ENCODE peak calls at places on chromosomes 3 and 15, in six cellular contexts. U is ovary, G is adrenal gland, Q is HCT116, I is esophagus squamous epithelium, D is IMR-90. N is an unnamed sample.

GRCh38 chr3:67719333-67719732 is 64.9 kb upstream of the SUCLG2 start:
- DNase-seq in U (no peak), G (no peak), Q (no peak), I (no peak), D (peak; percentile 51), N (no peak)

GRCh38 chr3:132554437-132554836 is 42.6 kb upstream of the ACKR4 start:
- DNase-seq in U (no peak), G (no peak), Q (no peak), I (no peak), D (peak; percentile 51), N (peak; percentile 62)

GRCh38 chr3:23748398-23749110 is 57.2 kb upstream of the UBE2E1 start:
- DNase-seq in U (no peak), G (no peak), Q (no peak), I (no peak), D (peak; percentile 89), N (no peak)

GRCh38 chr3:61924065-61924740 is 362.8 kb downstream of the PTPRG start:
- DNase-seq in U (no peak), G (peak; percentile 17), Q (no peak), I (no peak), D (no peak), N (peak; percentile 88)

GRCh38 chr3:13420051-13420816 is at the start of gene NUP210:
- DNase-seq in U (no peak), G (peak; percentile 33), Q (no peak), I (no peak), D (no peak), N (peak; percentile 88)

GRCh38 chr3:179421500-179421899 is 29.8 kb downstream of the GNB4 start:
- DNase-seq in U (no peak), G (peak; percentile 20), Q (no peak), I (no peak), D (peak; percentile 41), N (no peak)

GRCh38 chr15:52076889-52077781 is 35.4 kb downstream of the BCL2L10 start:
- DNase-seq in U (no peak), G (peak; percentile 50), Q (peak; percentile 37), I (no peak), D (peak; percentile 90), N (no peak)

GRCh38 chr15:56034514-56034913 is 41.1 kb upstream of the NEDD4 start:
- DNase-seq in U (no peak), G (no peak), Q (no peak), I (no peak), D (no peak), N (no peak)

GRCh38 chr15:57283774-57284508 is 92.4 kb upstream of the CGNL1 start:
- DNase-seq in U (no peak), G (no peak), Q (no peak), I (no peak), D (peak; percentile 45), N (no peak)

GRCh38 chr15:86199467-86200145 is 119.9 kb downstream of the AGBL1 start:
- DNase-seq in U (no peak), G (no peak), Q (no peak), I (no peak), D (no peak), N (no peak)

GRCh38 chr15:25667829-25668228 is 195.3 kb downstream of the ATP10A start:
- DNase-seq in U (no peak), G (no peak), Q (no peak), I (no peak), D (no peak), N (no peak)

GRCh38 chr3:58488962-58489361 is 2.9 kb upstream of the KCTD6 start:
- DNase-seq in U (no peak), G (no peak), Q (no peak), I (no peak), D (no peak), N (no peak)

GRCh38 chr3:23254287-23254686 is 51.2 kb downstream of the UBE2E2 start:
- DNase-seq in U (no peak), G (no peak), Q (no peak), I (no peak), D (no peak), N (no peak)

GRCh38 chr3:56775356-56775914 is 26.3 kb downstream of the ARHGEF3 start:
- DNase-seq in U (no peak), G (no peak), Q (no peak), I (no peak), D (no peak), N (no peak)

GRCh38 chr15:64623347-64624024 is 151.9 kb downstream of the RBPMS2 start:
- DNase-seq in U (no peak), G (no peak), Q (no peak), I (no peak), D (peak; percentile 24), N (no peak)

GRCh38 chr15:71252036-71252898 is 137.0 kb downstream of the THSD4 start:
- DNase-seq in U (no peak), G (peak; percentile 72), Q (peak; percentile 83), I (no peak), D (peak; percentile 56), N (no peak)

GRCh38 chr3:24963762-24964625 is 464.1 kb upstream of the RARB start:
- DNase-seq in U (no peak), G (no peak), Q (peak; percentile 2), I (no peak), D (peak; percentile 17), N (no peak)

GRCh38 chr15:91384189-91384720 is 284.2 kb downstream of the SV2B start:
- DNase-seq in U (no peak), G (no peak), Q (no peak), I (no peak), D (no peak), N (no peak)

GRCh38 chr15:31776039-31776438 is 254.3 kb upstream of the CHRNA7 start:
- DNase-seq in U (no peak), G (no peak), Q (no peak), I (no peak), D (no peak), N (no peak)

GRCh38 chr15:75727851-75728715 is 15.4 kb upstream of the CSPG4 start:
- DNase-seq in U (peak; percentile 67), G (peak; percentile 67), Q (peak; percentile 13), I (no peak), D (no peak), N (peak; percentile 72)

GRCh38 chr15:39171944-39172368 is 408.9 kb upstream of the THBS1 start:
- DNase-seq in U (peak; percentile 64), G (peak; percentile 60), Q (peak; percentile 82), I (no peak), D (peak; percentile 99), N (no peak)

GRCh38 chr3:39349080-39349479 is 19.6 kb downstream of the CCR8 start:
- DNase-seq in U (no peak), G (no peak), Q (no peak), I (no peak), D (no peak), N (no peak)

GRCh38 chr3:136177876-136178275 is 18.3 kb downstream of the MSL2 start:
- DNase-seq in U (no peak), G (no peak), Q (no peak), I (no peak), D (no peak), N (no peak)
- H3K4me1 ChIP-seq in U (peaks cover 7% of the 10 kb centered on the region), G (peaks cover 43% of the 10 kb centered on the region), Q (peaks cover 15% of the 10 kb centered on the region), I (peaks cover 26% of the 10 kb centered on the region), D (peaks cover 4% of the 10 kb centered on the region), N (peaks cover 32% of the 10 kb centered on the region)

DNA sequence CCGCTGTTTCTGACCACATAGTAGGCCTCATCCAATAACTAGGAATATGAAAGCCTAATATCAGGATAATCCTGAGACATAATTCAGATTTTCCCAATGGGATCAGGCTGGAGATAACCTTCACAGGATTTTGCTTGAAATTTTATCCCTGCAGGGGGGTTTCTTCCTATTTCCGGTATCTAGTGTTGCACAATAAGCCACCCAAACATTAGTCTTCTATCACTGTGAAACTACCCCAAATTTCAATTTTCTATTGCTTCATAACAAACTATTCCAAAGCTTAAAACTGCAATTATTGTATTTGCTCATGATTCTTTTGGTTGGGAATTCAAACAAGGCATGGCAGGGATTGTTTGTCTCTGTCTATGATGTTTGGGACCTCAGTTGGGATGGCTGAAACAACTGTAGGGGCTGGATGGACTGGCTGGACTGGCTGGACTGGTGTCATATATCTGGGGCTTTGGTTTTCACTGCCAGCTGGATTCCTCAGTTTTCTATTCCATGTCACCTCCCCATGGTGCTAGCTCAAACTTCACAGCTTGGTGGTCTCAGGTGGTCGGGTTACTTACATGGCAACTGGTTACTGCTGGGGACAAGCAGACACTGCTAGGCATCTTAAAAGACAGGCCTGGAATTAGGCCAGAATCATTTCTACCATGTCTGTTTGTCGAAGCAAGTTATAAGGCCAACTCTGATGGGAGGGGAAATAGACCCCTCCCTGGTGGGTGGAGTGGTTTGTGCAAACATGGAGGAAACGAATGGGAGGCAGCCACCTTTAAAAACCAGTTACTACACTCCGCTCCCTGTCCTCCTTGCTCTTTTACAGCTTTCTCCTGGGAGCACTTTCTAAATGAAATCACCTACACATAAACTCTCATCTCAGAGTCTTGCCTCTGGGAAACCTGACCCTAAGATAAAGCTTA is 88.2 kb upstream of the STT3B start:
- DNase-seq in U (no peak), G (no peak), Q (no peak), I (no peak), D (no peak), N (no peak)
- H3K27ac ChIP-seq in U (no peak overlapping the region), G (no peak overlapping the region), Q (no peak overlapping the region), I (no peak overlapping the region), D (no peak overlapping the region), N (no peak overlapping the region)

DNA sequence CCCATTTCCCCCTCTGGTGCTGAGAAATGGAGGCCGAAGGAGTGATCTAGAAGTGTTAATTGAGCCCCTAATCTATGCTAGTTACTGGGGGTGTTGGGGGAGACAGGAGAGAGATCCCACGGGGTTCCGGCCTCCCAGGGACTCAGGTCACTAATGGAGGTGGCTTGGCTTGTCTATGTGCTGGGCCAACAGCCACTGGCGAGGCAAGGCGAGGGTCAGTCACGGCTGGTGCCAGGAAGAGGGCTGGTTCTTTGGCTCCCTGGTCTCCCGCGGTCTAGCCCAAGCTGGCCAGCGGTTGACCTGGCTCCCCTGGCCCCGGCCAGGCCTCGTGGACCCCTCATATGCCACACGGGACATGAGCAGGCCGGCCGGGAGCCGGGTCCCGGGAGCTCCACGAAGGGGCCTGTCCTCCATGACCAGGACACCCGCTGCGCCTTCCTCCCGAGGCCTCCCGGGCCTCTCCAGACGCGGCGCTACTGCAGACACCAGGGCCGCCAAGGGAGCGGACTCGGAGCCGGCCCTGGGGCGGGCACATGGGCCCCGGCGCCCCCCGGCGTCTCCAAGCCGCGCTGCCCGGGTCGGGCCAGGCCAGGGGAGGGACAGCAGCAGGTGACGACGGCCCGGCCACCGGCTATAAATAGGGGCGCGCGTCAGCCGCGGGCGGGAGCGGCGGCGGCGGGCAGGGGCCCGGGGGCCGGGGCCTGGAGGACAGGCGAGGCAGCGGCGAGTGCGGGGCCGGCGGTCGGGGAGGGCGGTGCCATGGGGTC is at the start of gene ALPK3:
- DNase-seq in U (no peak), G (peak; percentile 82), Q (no peak), I (no peak), D (no peak), N (peak; percentile 64)
- TF ChIP-seq POLR2A in U (no peak), G (peak; percentile 29), Q (no peak), I (no peak), D (no peak), N (no peak)

DNA sequence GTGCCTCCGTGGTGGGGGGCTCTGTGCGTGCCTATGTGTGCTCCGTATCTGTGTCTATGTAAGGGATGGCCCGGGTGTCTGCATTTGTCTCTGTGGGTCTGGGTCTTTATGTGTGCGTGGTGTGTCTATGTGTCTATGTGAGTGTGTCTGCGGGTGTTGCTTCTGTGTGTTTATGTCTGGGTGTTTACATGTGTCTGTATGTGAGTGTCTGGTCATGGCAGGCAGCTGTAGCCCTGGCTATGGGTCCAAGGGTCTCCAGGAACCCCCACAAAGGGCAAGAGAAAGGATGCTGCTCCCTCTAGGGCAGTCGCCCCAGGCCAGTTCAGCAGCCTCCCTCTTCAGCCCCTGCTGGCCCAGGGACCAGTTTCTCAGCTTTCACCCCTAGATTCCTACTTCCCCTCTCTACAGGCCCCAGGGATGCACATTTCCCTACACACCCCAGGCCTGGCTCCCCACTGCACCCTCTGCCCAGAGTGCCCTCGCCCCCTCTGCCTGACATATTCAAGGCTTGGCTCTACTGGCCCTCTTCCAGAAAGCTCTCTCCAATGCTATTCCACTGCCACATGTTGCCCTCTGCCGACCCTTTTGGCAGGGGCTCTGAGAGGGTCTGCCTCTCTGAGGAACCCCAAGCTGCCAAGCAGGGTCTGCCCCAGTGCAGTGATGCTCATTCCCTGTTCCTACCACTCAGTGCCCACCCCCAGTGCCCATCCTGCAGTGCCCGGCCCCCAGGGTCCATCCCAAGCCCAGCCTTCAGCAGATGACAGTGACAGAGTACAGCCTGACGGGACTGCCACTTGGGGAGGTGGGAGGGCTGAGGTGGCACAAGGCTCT is 1.0 kb upstream of the MYL3 start:
- DNase-seq in U (peak; percentile 26), G (peak; percentile 5), Q (no peak), I (no peak), D (no peak), N (peak; percentile 30)
- H3K4me1 ChIP-seq in U (peaks cover 26% of the 10 kb centered on the region), G (peaks cover 19% of the 10 kb centered on the region), Q (no peaks in the 10 kb centered on the region), I (peaks cover 21% of the 10 kb centered on the region), D (no peaks in the 10 kb centered on the region), N (peaks cover 25% of the 10 kb centered on the region)